ENCODE peak calls at places on chromosomes 16 and 17, in five cellular contexts. B, C, V, W and O are unnamed samples.

GRCh38 chr16:4182581-4183257 is 59.2 kb downstream of the SRL start:
- DNase-seq in W (no peak), B (no peak), V (no peak), C (no peak), O (no peak)

GRCh38 chr16:21301168-21301894 is 23.2 kb upstream of the CRYM start:
- DNase-seq in W (peak; percentile 88), B (peak; percentile 8), C (peak; percentile 10), V (peak; percentile 81), O (no peak)

GRCh38 chr16:27445502-27446175 is 43.7 kb downstream of the IL21R start:
- DNase-seq in B (no peak), W (no peak), C (no peak), V (no peak), O (no peak)

GRCh38 chr17:28960256-28961106 is 9.2 kb upstream of the PHF12 start:
- DNase-seq in W (no peak), B (no peak), V (no peak), C (no peak), O (no peak)

GRCh38 chr17:34798581-34798980 is 162.7 kb downstream of the CCT6B start:
- DNase-seq in V (no peak), W (no peak), C (no peak), B (no peak), O (no peak)

GRCh38 chr16:85986931-85987749 is 88.2 kb downstream of the IRF8 start:
- DNase-seq in W (no peak), B (no peak), C (no peak), V (no peak), O (no peak)

GRCh38 chr17:21425736-21426135 is 49.6 kb downstream of the KCNJ12 start:
- DNase-seq in W (no peak), B (no peak), C (no peak), V (no peak), O (no peak)

GRCh38 chr16:84527486-84528269 is 23.2 kb upstream of the MEAK7 start:
- DNase-seq in V (peak; percentile 52), B (no peak), W (no peak), C (no peak), O (no peak)

GRCh38 chr16:75305364-75306101 is 54.1 kb upstream of the BCAR1 start:
- DNase-seq in B (peak; percentile 1), W (peak; percentile 85), C (peak; percentile 62), V (peak; percentile 91), O (no peak)

GRCh38 chr17:42920922-42921321 is 20.3 kb downstream of the G6PC1 start:
- DNase-seq in C (no peak), V (no peak), W (no peak), B (no peak), O (no peak)

GRCh38 chr16:782766-783403 is 5.3 kb downstream of the RPUSD1 start:
- DNase-seq in B (no peak), W (peak; percentile 72), V (no peak), C (no peak), O (no peak)

GRCh38 chr17:81163703-81164413 is 1.4 kb upstream of the PVALEF start:
- DNase-seq in V (no peak), W (no peak), C (no peak), B (no peak), O (no peak)

GRCh38 chr17:17900615-17901520 is 64.1 kb upstream of the SREBF1 start:
- DNase-seq in C (peak; percentile 28), B (no peak), V (peak; percentile 93), W (peak; percentile 85), O (no peak)

GRCh38 chr17:78141437-78142112 is 4.6 kb upstream of the C17orf99 start:
- DNase-seq in W (no peak), V (no peak), B (no peak), C (no peak), O (no peak)

GRCh38 chr17:78138204-78139060 is 7.8 kb upstream of the C17orf99 start:
- DNase-seq in B (no peak), W (no peak), V (no peak), C (no peak), O (no peak)

GRCh38 chr17:78137392-78138203 is 7.0 kb downstream of the TMC8 start:
- DNase-seq in B (peak; percentile 35), V (no peak), W (peak; percentile 69), C (no peak), O (no peak)

GRCh38 chr17:78142113-78142861 is 3.9 kb upstream of the C17orf99 start:
- DNase-seq in B (no peak), C (no peak), V (no peak), W (peak; percentile 88), O (no peak)

GRCh38 chr17:78140169-78141051 is 5.8 kb upstream of the C17orf99 start:
- DNase-seq in B (peak; percentile 92), W (peak; percentile 99), V (peak; percentile 81), C (peak; percentile 75), O (peak; percentile 86)
- H3K4me1 ChIP-seq in B (peaks cover 41% of the 10 kb centered on the region), W (peaks cover 44% of the 10 kb centered on the region), V (peaks cover 32% of the 10 kb centered on the region), C (peaks cover 8% of the 10 kb centered on the region), O (peaks cover 83% of the 10 kb centered on the region)

GRCh38 chr17:77847211-77848085 is 111.1 kb upstream of the TNRC6C start:
- DNase-seq in B (no peak), W (no peak), C (no peak), V (no peak), O (no peak)
- H3K4me1 ChIP-seq in B (peaks cover 42% of the 10 kb centered on the region), W (no peaks in the 10 kb centered on the region), C (no peaks in the 10 kb centered on the region), V (no peaks in the 10 kb centered on the region), O (peaks cover 12% of the 10 kb centered on the region)

DNA sequence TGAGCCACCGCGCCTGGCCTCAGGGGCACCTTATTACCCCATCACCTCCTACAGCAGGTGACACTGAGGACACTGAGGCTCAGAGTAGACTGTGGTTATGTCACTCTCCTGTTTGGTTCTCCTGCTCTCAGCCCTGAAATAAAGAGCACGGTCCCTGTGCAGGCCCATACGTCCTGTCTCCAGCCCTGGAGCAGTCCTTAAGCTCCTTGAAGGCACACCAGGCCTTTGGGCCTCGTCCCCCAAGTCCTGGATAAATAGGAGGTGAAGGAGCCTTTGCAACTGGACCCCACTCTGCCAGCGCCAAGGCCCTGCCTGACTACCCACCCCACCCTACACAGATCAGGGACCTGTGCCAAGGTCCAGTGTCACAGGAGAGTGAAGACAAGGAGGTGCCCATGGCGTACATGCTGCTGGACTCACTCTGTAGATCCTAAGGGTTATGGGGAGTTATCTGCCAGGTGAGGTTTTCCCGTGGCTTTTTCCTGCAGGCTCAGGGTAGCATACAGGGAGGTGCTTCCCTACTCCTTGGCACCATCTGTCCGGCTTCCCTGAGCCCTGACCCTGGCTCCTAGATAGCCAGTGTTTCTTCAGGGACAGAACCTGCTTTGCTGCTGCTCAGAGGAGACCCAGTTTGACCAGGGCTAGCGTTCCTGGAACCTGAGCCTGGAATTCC is 253.2 kb downstream of the SEC14L1 start:
- DNase-seq in W (no peak), B (no peak), V (no peak), C (no peak), O (no peak)
- H3K4me1 ChIP-seq in W (no peaks in the 10 kb centered on the region), B (peaks cover 65% of the 10 kb centered on the region), V (peaks cover 83% of the 10 kb centered on the region), C (peaks cover 44% of the 10 kb centered on the region), O (peaks cover 53% of the 10 kb centered on the region)

GRCh38 chr17:27340990-27341595 is 47.2 kb downstream of the WSB1 start:
- DNase-seq in B (no peak), C (no peak), W (no peak), V (no peak), O (no peak)

GRCh38 chr17:27338536-27338985 is 44.6 kb downstream of the WSB1 start:
- DNase-seq in V (no peak), C (no peak), B (no peak), W (no peak), O (no peak)

GRCh38 chr17:27339198-27339835 is 45.4 kb downstream of the WSB1 start:
- DNase-seq in B (no peak), W (no peak), C (no peak), V (no peak), O (no peak)

GRCh38 chr17:27340575-27340974 is 46.7 kb downstream of the WSB1 start:
- DNase-seq in V (no peak), C (no peak), W (no peak), B (no peak), O (no peak)

GRCh38 chr17:27339836-27340550 is 46.1 kb downstream of the WSB1 start:
- DNase-seq in W (peak; percentile 74), C (no peak), V (no peak), B (no peak), O (no peak)
- H3K4me1 ChIP-seq in W (peaks cover 21% of the 10 kb centered on the region), C (no peaks in the 10 kb centered on the region), V (peaks cover 3% of the 10 kb centered on the region), B (no peaks in the 10 kb centered on the region), O (peaks cover 8% of the 10 kb centered on the region)

DNA sequence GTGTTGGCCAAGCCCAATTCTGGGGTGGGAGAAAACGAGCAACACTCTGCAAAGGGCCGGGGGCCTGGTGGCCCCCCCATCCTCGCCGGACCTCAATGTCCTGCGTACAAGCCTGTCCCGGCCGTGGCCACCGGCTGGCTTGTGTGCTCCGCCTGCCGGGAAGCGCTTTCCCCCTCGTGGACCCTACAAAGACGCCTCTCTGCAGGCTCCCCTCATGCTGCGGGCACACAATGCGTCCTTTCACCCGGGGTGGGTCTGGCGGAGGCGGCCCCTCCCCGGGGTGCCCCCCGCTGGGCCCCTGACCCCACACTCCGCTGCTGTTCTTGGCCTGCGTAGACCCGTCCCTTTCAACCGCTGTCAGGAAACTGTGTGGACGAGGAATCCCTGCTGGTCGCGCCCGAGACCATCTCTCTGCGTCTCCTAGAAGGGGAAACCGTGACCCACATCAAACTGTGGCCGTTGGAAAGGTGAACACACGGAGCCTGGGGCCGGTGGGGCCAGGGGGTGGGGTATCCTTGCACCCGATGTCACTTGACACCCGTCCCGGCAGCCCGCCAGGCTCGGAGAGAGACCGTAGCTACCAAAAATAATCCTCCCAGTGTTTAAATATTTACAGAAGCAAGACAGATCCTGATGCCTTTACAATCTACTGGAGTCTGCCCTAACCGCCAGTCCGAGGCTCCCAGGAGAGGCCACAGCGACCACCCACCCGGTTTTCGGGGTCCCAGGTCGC is 43.6 kb downstream of the TBC1D16 start:
- DNase-seq in V (no peak), B (no peak), C (no peak), W (no peak), O (no peak)
- H3K4me1 ChIP-seq in V (peaks cover 49% of the 10 kb centered on the region), B (peaks cover 24% of the 10 kb centered on the region), C (peaks cover 13% of the 10 kb centered on the region), W (peaks cover 45% of the 10 kb centered on the region), O (peaks cover 30% of the 10 kb centered on the region)

GRCh38 chr16:81778861-81779539 is at the start of gene PLCG2:
- DNase-seq in W (peak; percentile 84), C (no peak), V (peak; percentile 39), B (peak; percentile 29), O (peak; percentile 26)
- H3K4me1 ChIP-seq in W (peaks cover 4% of the 10 kb centered on the region), C (no peaks in the 10 kb centered on the region), V (peaks cover 17% of the 10 kb centered on the region), B (no peaks in the 10 kb centered on the region), O (peaks cover 10% of the 10 kb centered on the region)

GRCh38 chr16:16184594-16184993 is 38.7 kb downstream of the ABCC6 start:
- DNase-seq in W (no peak), B (no peak), C (no peak), V (no peak), O (no peak)
- H3K4me1 ChIP-seq in W (no peaks in the 10 kb centered on the region), B (no peaks in the 10 kb centered on the region), C (no peaks in the 10 kb centered on the region), V (no peaks in the 10 kb centered on the region), O (no peaks in the 10 kb centered on the region)